ENCODE peak calls at places on chromosomes 5 and 9, in ten cellular contexts. Z is prostate gland, E is endothelial cell of umbilical vein, D is spleen, I is SK-N-MC, P is upper lobe of left lung, B is stomach, N is GM12878, L is suprapubic skin, K is esophagus muscularis mucosa. X is an unnamed sample.

GRCh38 chr9:69919461-69920061 is 98.9 kb downstream of the CFAP95 start:
- DNase-seq in P (no peak), K (no peak), I (peak), L (no peak), Z (no peak), N (no peak), D (no peak), B (no peak), E (peak), X (no peak)

GRCh38 chr5:74693176-74693575 is 8.1 kb downstream of the HEXB start:
- DNase-seq in E (no peak), Z (no peak), N (no peak), K (no peak), P (peak), B (no peak), L (no peak), D (no peak), I (no peak), X (no peak)

GRCh38 chr5:151094054-151094858 is 13.4 kb upstream of the TNIP1 start:
- DNase-seq in D (peak), Z (no peak), N (no peak), K (no peak), I (no peak), B (peak), E (no peak), P (peak), L (no peak), X (no peak)

GRCh38 chr5:180495292-180495691 is 1.1 kb downstream of the CNOT6 start:
- DNase-seq in P (no peak), D (no peak), E (no peak), L (no peak), N (no peak), I (no peak), B (no peak), Z (no peak), K (no peak), X (no peak)

GRCh38 chr5:167855818-167856217 is 435.6 kb upstream of the WWC1 start:
- DNase-seq in I (no peak), D (no peak), E (no peak), P (no peak), L (no peak), B (no peak), N (no peak), Z (no peak), K (no peak), X (no peak)

GRCh38 chr5:180424094-180424493 is 70.1 kb upstream of the CNOT6 start:
- DNase-seq in K (no peak), P (no peak), N (no peak), B (no peak), D (no peak), L (no peak), Z (no peak), I (no peak), E (no peak), X (no peak)

GRCh38 chr5:74627511-74628120 is 12.9 kb downstream of the ENC1 start:
- DNase-seq in K (no peak), Z (no peak), N (no peak), L (no peak), D (no peak), I (no peak), E (no peak), B (no peak), P (no peak), X (no peak)

GRCh38 chr5:176653401-176653800 is 6.1 kb downstream of the TSPAN17 start:
- DNase-seq in B (peak), Z (no peak), N (peak), P (no peak), E (no peak), D (no peak), L (no peak), K (no peak), I (no peak), X (no peak)

GRCh38 chr9:20351715-20352114 is 270.6 kb downstream of the MLLT3 start:
- DNase-seq in N (no peak), D (no peak), I (no peak), L (no peak), K (no peak), P (no peak), Z (no peak), E (no peak), B (no peak), X (no peak)

GRCh38 chr5:133889271-133889905 is 79.0 kb downstream of the C5orf15 start:
- DNase-seq in Z (no peak), B (no peak), E (no peak), N (no peak), K (no peak), D (peak), I (no peak), P (no peak), L (no peak), X (no peak)

GRCh38 chr9:91803970-91804752 is 145.9 kb downstream of the ROR2 start:
- DNase-seq in L (no peak), P (no peak), E (no peak), B (peak), D (no peak), Z (no peak), K (no peak), N (no peak), I (no peak), X (no peak)

GRCh38 chr9:78884611-78885150 is 587.8 kb downstream of the PSAT1 start:
- DNase-seq in B (no peak), L (no peak), K (no peak), I (no peak), E (no peak), D (no peak), P (no peak), Z (no peak), N (no peak), X (no peak)

GRCh38 chr9:128253140-128253990 is 22.4 kb downstream of the GOLGA2 start:
- DNase-seq in K (no peak), P (no peak), B (no peak), Z (no peak), D (no peak), I (no peak), N (no peak), E (no peak), L (no peak), X (peak)

GRCh38 chr5:120684213-120684612 is 220.1 kb downstream of the PRR16 start:
- DNase-seq in B (no peak), I (no peak), L (no peak), K (no peak), P (no peak), N (no peak), E (no peak), Z (no peak), D (no peak), X (no peak)

GRCh38 chr5:171893290-171893890 is 107.8 kb downstream of the SMIM23 start:
- DNase-seq in I (peak), D (no peak), N (no peak), L (no peak), Z (no peak), P (no peak), E (no peak), B (no peak), K (no peak), X (no peak)

GRCh38 chr5:149421834-149422233 is 42.7 kb upstream of the IL17B start:
- DNase-seq in K (no peak), P (no peak), Z (no peak), E (no peak), B (no peak), N (no peak), I (no peak), D (no peak), L (no peak), X (no peak)

GRCh38 chr5:149423287-149424268 is 44.5 kb upstream of the IL17B start:
- DNase-seq in D (no peak), N (no peak), E (no peak), I (no peak), Z (no peak), B (no peak), K (no peak), L (no peak), P (no peak), X (no peak)

GRCh38 chr5:149420509-149421371 is 41.6 kb upstream of the IL17B start:
- DNase-seq in L (peak), N (no peak), Z (no peak), E (no peak), I (no peak), P (no peak), K (no peak), B (peak), D (no peak), X (no peak)

GRCh38 chr5:149421372-149421685 is 42.2 kb upstream of the IL17B start:
- DNase-seq in Z (no peak), P (no peak), B (no peak), K (no peak), E (no peak), L (no peak), N (no peak), D (no peak), I (no peak), X (no peak)

GRCh38 chr5:149422429-149423286 is 43.6 kb upstream of the IL17B start:
- DNase-seq in D (peak), K (no peak), Z (no peak), B (no peak), N (no peak), P (peak), E (peak), L (no peak), I (no peak), X (no peak)
- H3K27ac ChIP-seq in D (peak), K (peak), Z (peak), B (peak), N (no peak), P (peak), E (no peak), L (peak), I (no peak), X (no peak)

DNA sequence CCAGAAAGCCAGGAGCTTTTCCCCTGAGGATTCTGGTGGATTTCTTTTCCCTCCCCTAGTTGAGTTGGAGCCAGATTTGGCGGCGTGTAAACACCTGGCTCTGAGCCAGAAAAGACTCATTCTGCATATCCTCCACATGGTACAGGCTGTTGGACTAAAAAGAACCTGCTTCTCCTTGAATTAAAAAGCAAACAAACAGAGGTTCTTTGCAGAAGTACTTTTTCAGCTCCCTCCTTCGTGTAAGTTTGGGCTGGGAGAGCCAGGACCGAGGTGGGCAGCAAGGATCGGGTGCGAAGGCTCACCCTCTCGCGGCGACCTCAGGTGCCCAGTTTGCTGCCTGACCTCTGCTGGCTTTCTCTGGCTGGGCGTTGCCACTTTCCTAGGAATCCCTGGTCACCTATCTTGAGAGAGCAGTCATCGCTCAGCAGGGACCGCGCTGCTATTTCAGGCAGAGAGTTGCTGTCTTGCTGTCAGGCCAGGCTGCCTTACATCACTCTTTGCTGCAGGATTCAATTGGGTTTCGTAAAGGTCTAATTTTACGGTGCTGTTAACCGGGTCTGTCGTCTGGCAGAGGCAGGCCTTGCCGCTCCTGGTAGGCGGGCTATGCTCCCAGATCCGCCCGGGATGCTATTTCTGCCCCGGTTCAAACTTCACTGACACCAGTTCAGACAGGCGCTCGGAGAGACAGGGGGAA is 3.2 kb downstream of the PAPPA start:
- DNase-seq in I (no peak), P (peak), L (peak), Z (no peak), E (peak), K (no peak), D (no peak), B (peak), N (no peak), X (no peak)
- TF ChIP-seq POLR2AphosphoS5 in I (peak), P (peak), L (peak), Z (no peak), E (no peak), K (peak), D (no peak), B (no peak), N (no peak), X (no peak)

DNA sequence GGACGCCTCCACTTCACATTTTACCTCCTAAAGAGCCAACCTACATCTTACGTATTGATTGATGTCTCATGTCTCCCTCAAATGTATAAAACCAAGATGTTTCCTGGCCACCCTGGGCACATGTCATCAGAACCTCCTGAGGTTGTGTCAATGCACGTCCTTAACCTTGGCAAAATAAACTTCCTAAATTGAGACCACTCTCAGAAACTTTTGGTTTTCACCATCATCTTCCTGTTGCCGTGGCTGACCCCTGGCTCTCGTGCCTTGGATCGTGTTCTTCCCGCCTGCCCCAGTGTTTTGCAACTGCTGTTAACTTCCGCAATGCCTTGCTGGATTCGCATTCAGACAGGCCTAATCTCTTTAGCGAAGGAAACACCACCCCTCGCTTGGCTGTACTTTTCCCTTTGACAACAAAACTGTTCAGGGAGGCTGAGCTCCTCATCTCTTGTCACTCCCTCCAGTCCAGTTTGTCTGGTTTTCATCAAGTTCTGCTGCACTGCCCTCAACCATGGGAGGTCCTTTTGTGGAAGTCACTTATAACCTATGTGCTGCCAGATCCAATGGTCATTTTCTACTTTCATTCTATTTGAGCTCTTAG is 1.2 kb upstream of the DAP start:
- DNase-seq in E (peak), N (no peak), L (no peak), Z (peak), B (peak), P (peak), K (no peak), D (peak), I (no peak), X (peak)
- H3K27ac ChIP-seq in E (peak), N (peak), L (peak), Z (peak), B (peak), P (peak), K (peak), D (peak), I (no peak), X (peak)

DNA sequence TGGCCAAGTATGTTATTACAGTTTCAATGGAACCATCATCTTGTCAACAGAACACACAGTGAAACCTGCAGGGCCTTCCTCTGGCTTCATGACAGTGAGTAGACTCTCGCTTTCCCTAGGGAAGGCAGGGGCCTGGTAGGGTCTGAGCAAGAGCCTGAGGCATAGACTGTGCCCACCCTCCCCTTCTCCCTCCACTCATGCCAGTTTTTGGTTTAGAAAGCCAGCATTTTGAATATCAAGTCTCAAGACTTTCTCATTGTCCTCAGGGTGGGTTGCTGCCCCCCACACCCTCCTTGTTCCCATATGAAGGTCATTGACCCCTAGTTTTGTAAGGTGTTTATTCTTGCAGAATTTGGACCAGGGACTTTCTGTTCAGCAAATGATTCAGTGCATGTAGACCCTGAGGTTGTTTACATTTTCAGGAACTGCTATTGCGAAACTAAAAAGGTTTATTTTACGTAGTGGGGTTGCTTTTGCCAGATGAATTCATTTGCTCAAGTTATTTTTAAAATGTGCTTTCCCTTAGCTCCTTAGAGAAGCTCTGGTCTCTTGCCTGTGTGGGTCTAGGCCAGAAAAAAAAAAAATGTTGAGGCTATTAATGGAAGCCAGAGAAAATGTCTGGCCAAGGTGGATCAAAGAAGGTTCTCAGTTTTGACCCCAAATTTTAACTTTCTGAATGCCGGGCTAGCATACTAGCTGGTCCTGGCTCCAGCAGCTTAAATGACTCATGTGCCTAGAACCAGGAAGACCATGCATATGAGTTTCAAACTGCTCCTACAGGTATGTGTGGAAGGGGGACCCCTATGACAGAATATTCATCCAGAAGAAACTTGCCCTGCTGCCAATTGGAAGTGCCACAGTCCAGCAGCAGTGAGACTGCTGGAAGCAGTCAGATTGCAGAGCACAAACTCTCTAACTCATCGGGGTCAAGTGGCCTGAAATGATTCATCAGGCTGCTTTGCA is 10.1 kb upstream of the MOB3B start:
- DNase-seq in D (no peak), B (no peak), E (no peak), Z (peak), L (no peak), K (no peak), I (no peak), N (peak), P (peak), X (no peak)
- TF ChIP-seq POLR2AphosphoS5 in D (no peak), B (peak), E (no peak), Z (peak), L (peak), K (peak), I (no peak), N (no peak), P (no peak), X (no peak)

DNA sequence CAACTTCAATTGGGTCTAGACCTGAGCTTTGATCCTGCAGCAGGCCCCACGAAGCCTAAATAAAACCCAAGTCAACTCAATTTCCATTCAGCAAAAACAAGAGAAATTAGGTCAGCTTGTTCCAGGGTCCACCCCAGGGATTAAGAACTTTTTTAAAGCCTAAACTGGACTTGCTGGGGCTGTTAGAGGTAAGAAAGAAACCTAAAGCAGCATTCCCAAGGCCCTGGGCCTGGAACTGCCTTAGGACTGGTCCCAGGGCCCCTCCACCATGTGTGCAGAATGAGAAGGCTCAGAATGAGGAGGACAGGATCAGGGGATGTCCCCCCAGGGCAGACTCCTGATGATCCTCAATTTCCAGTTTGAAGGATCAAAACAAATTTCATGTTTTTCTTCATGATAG is 64.7 kb downstream of the DENND1A start:
- DNase-seq in D (no peak), Z (no peak), K (no peak), P (no peak), B (no peak), L (no peak), I (no peak), E (no peak), N (no peak), X (no peak)
- H3K27ac ChIP-seq in D (no peak), Z (no peak), K (no peak), P (peak), B (no peak), L (no peak), I (no peak), E (no peak), N (no peak), X (peak)

GRCh38 chr5:34684980-34685352 is 28.8 kb downstream of the RAI14 start:
- DNase-seq in Z (no peak), E (no peak), K (no peak), N (no peak), B (no peak), L (no peak), P (no peak), D (no peak), I (no peak), X (no peak)

GRCh38 chr5:34686762-34687268 is 30.7 kb downstream of the RAI14 start:
- DNase-seq in K (no peak), B (peak), N (no peak), I (no peak), P (peak), E (peak), D (no peak), L (no peak), Z (no peak), X (no peak)

GRCh38 chr5:34685485-34686197 is 29.5 kb downstream of the RAI14 start:
- DNase-seq in I (peak), B (no peak), Z (no peak), K (no peak), L (no peak), D (no peak), P (no peak), E (peak), N (no peak), X (no peak)

GRCh38 chr5:34682926-34683623 is 26.9 kb downstream of the RAI14 start:
- DNase-seq in L (no peak), D (no peak), B (peak), E (peak), N (no peak), Z (no peak), I (no peak), K (no peak), P (no peak), X (no peak)

GRCh38 chr5:34684281-34684979 is 28.3 kb downstream of the RAI14 start:
- DNase-seq in D (no peak), P (no peak), E (peak), I (no peak), B (no peak), K (no peak), N (no peak), L (no peak), Z (no peak), X (no peak)
- TF ChIP-seq POLR2AphosphoS5 in D (no peak), P (no peak), E (no peak), I (no peak), B (no peak), K (no peak), N (no peak), L (no peak), Z (no peak), X (no peak)